ENCODE peak calls at places on chromosomes 7 and 10, in ten cellular contexts. One of them, this sample, is unnamed.

GRCh38 chr7:36506820-36507219 is 117.2 kb downstream of the ANLN start:
- DNase-seq in CD8-positive, alpha-beta memory T cell: no peak
- DNase-seq in pancreas: no peak
- DNase-seq in kidney: no peak
- DNase-seq in IMR-90: peak; percentile 28
- DNase-seq in fibroblast of lung: peak; percentile 59
- DNase-seq in AG04450: no peak
- DNase-seq in WERI-Rb-1: no peak
- DNase-seq in tibial artery: no peak
- DNase-seq in transverse colon: no peak
- DNase-seq in this sample: no peak

GRCh38 chr7:75716992-75717626 is 21.6 kb downstream of the HIP1 start:
- DNase-seq in pancreas: peak; percentile 28
- DNase-seq in fibroblast of lung: peak; percentile 92
- DNase-seq in IMR-90: peak; percentile 83
- DNase-seq in transverse colon: no peak
- DNase-seq in AG04450: no peak
- DNase-seq in tibial artery: no peak
- DNase-seq in WERI-Rb-1: no peak
- DNase-seq in kidney: no peak
- DNase-seq in CD8-positive, alpha-beta memory T cell: no peak
- DNase-seq in this sample: no peak

GRCh38 chr10:46052057-46052790 is 6.2 kb upstream of the MSMB start:
- DNase-seq in transverse colon: no peak
- DNase-seq in IMR-90: no peak
- DNase-seq in tibial artery: no peak
- DNase-seq in AG04450: no peak
- DNase-seq in kidney: no peak
- DNase-seq in CD8-positive, alpha-beta memory T cell: no peak
- DNase-seq in WERI-Rb-1: no peak
- DNase-seq in fibroblast of lung: no peak
- DNase-seq in pancreas: no peak
- DNase-seq in this sample: peak; percentile 77

GRCh38 chr10:126387931-126388911 is at the start of gene ADAM12:
- DNase-seq in pancreas: peak; percentile 66
- DNase-seq in CD8-positive, alpha-beta memory T cell: no peak
- DNase-seq in transverse colon: peak; percentile 21
- DNase-seq in WERI-Rb-1: no peak
- DNase-seq in kidney: peak; percentile 83
- DNase-seq in fibroblast of lung: peak; percentile 82
- DNase-seq in AG04450: no peak
- DNase-seq in tibial artery: no peak
- DNase-seq in IMR-90: peak; percentile 68
- DNase-seq in this sample: peak; percentile 78

GRCh38 chr7:7681191-7681935 is 37.0 kb downstream of the RPA3 start:
- DNase-seq in pancreas: no peak
- DNase-seq in CD8-positive, alpha-beta memory T cell: no peak
- DNase-seq in AG04450: no peak
- DNase-seq in WERI-Rb-1: peak; percentile 57
- DNase-seq in transverse colon: peak; percentile 36
- DNase-seq in IMR-90: peak; percentile 61
- DNase-seq in kidney: no peak
- DNase-seq in fibroblast of lung: peak; percentile 55
- DNase-seq in tibial artery: no peak
- DNase-seq in this sample: peak; percentile 54

GRCh38 chr10:116654816-116655215 is 34.1 kb downstream of the PNLIPRP2 start:
- DNase-seq in IMR-90: no peak
- DNase-seq in tibial artery: no peak
- DNase-seq in fibroblast of lung: no peak
- DNase-seq in AG04450: no peak
- DNase-seq in transverse colon: no peak
- DNase-seq in CD8-positive, alpha-beta memory T cell: no peak
- DNase-seq in pancreas: no peak
- DNase-seq in WERI-Rb-1: peak; percentile 39
- DNase-seq in kidney: no peak
- DNase-seq in this sample: peak; percentile 81

GRCh38 chr7:142796501-142797341 is 26.0 kb downstream of the PRSS2 start:
- DNase-seq in IMR-90: no peak
- DNase-seq in kidney: peak; percentile 80
- DNase-seq in transverse colon: no peak
- DNase-seq in tibial artery: no peak
- DNase-seq in fibroblast of lung: peak; percentile 17
- DNase-seq in CD8-positive, alpha-beta memory T cell: no peak
- DNase-seq in pancreas: peak; percentile 73
- DNase-seq in WERI-Rb-1: no peak
- DNase-seq in AG04450: no peak
- DNase-seq in this sample: peak; percentile 80

GRCh38 chr7:79876769-79877362 is 257.8 kb upstream of the GNAI1 start:
- DNase-seq in transverse colon: no peak
- DNase-seq in AG04450: peak; percentile 92
- DNase-seq in WERI-Rb-1: no peak
- DNase-seq in CD8-positive, alpha-beta memory T cell: no peak
- DNase-seq in pancreas: no peak
- DNase-seq in fibroblast of lung: peak; percentile 91
- DNase-seq in tibial artery: no peak
- DNase-seq in kidney: no peak
- DNase-seq in IMR-90: peak; percentile 99
- DNase-seq in this sample: no peak

GRCh38 chr7:156157409-156158012 is 345.2 kb upstream of the SHH start:
- DNase-seq in AG04450: no peak
- DNase-seq in kidney: peak; percentile 66
- DNase-seq in tibial artery: no peak
- DNase-seq in IMR-90: no peak
- DNase-seq in CD8-positive, alpha-beta memory T cell: no peak
- DNase-seq in WERI-Rb-1: no peak
- DNase-seq in transverse colon: no peak
- DNase-seq in pancreas: no peak
- DNase-seq in fibroblast of lung: no peak
- DNase-seq in this sample: peak; percentile 41

GRCh38 chr7:74464931-74465906 is 11.5 kb downstream of the GTF2IRD1 start:
- DNase-seq in pancreas: no peak
- DNase-seq in WERI-Rb-1: no peak
- DNase-seq in transverse colon: peak; percentile 72
- DNase-seq in AG04450: no peak
- DNase-seq in tibial artery: no peak
- DNase-seq in IMR-90: no peak
- DNase-seq in kidney: no peak
- DNase-seq in CD8-positive, alpha-beta memory T cell: no peak
- DNase-seq in fibroblast of lung: no peak
- DNase-seq in this sample: no peak

GRCh38 chr7:157584420-157584819 is 247.6 kb downstream of the DNAJB6 start:
- DNase-seq in transverse colon: no peak
- DNase-seq in pancreas: no peak
- DNase-seq in fibroblast of lung: no peak
- DNase-seq in IMR-90: no peak
- DNase-seq in kidney: peak; percentile 15
- DNase-seq in WERI-Rb-1: no peak
- DNase-seq in AG04450: no peak
- DNase-seq in tibial artery: peak; percentile 6
- DNase-seq in CD8-positive, alpha-beta memory T cell: no peak
- DNase-seq in this sample: no peak

GRCh38 chr7:104679085-104679484 is 334.9 kb upstream of the KMT2E start:
- DNase-seq in fibroblast of lung: no peak
- DNase-seq in transverse colon: no peak
- DNase-seq in pancreas: no peak
- DNase-seq in AG04450: no peak
- DNase-seq in CD8-positive, alpha-beta memory T cell: no peak
- DNase-seq in IMR-90: no peak
- DNase-seq in WERI-Rb-1: no peak
- DNase-seq in kidney: no peak
- DNase-seq in tibial artery: no peak
- DNase-seq in this sample: no peak

GRCh38 chr7:149320313-149321124 is 58.5 kb downstream of the ZNF783 start:
- DNase-seq in kidney: no peak
- DNase-seq in pancreas: no peak
- DNase-seq in CD8-positive, alpha-beta memory T cell: no peak
- DNase-seq in WERI-Rb-1: no peak
- DNase-seq in fibroblast of lung: no peak
- DNase-seq in tibial artery: no peak
- DNase-seq in transverse colon: no peak
- DNase-seq in IMR-90: no peak
- DNase-seq in AG04450: no peak
- DNase-seq in this sample: no peak
- H3K4me3 ChIP-seq in kidney: no peak overlapping the region
- H3K4me3 ChIP-seq in pancreas: no peak overlapping the region
- H3K4me3 ChIP-seq in CD8-positive, alpha-beta memory T cell: no peak overlapping the region
- H3K4me3 ChIP-seq in WERI-Rb-1: no peak overlapping the region
- H3K4me3 ChIP-seq in fibroblast of lung: no peak overlapping the region
- H3K4me3 ChIP-seq in tibial artery: no peak overlapping the region
- H3K4me3 ChIP-seq in transverse colon: no peak overlapping the region
- H3K4me3 ChIP-seq in IMR-90: peak overlapping the region; percentile 29
- H3K4me3 ChIP-seq in AG04450: no peak overlapping the region
- H3K4me3 ChIP-seq in this sample: no peak overlapping the region

DNA sequence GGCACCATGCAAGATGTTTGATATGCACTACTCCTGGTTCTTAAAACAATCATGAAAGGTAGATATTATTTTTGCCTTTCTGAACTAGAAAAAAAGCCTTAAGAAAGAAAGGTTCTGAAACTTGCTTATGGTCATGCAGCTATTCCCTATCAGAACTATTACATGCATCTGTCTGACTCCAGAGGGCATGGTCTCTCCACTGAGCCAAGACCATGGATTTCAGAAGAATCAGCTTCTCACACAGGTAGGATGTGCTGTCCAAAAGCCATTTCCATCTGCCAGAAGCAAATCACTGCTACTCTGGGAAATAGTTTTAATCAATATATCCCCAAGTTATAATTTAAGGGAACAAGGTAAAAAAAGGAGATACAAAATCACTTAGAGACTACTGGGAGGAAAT is 69.5 kb downstream of the STK17A start:
- DNase-seq in WERI-Rb-1: no peak
- DNase-seq in fibroblast of lung: no peak
- DNase-seq in IMR-90: peak; percentile 40
- DNase-seq in CD8-positive, alpha-beta memory T cell: no peak
- DNase-seq in pancreas: no peak
- DNase-seq in AG04450: no peak
- DNase-seq in tibial artery: no peak
- DNase-seq in transverse colon: no peak
- DNase-seq in kidney: no peak
- DNase-seq in this sample: no peak
- H3K27ac ChIP-seq in WERI-Rb-1: no peak overlapping the region
- H3K27ac ChIP-seq in fibroblast of lung: no peak overlapping the region
- H3K27ac ChIP-seq in IMR-90: peak overlapping the region; percentile 98
- H3K27ac ChIP-seq in CD8-positive, alpha-beta memory T cell: no peak overlapping the region
- H3K27ac ChIP-seq in pancreas: no peak overlapping the region
- H3K27ac ChIP-seq in AG04450: no peak overlapping the region
- H3K27ac ChIP-seq in tibial artery: no peak overlapping the region
- H3K27ac ChIP-seq in transverse colon: peak overlapping the region; percentile 87
- H3K27ac ChIP-seq in kidney: no peak overlapping the region
- H3K27ac ChIP-seq in this sample: no peak overlapping the region

DNA sequence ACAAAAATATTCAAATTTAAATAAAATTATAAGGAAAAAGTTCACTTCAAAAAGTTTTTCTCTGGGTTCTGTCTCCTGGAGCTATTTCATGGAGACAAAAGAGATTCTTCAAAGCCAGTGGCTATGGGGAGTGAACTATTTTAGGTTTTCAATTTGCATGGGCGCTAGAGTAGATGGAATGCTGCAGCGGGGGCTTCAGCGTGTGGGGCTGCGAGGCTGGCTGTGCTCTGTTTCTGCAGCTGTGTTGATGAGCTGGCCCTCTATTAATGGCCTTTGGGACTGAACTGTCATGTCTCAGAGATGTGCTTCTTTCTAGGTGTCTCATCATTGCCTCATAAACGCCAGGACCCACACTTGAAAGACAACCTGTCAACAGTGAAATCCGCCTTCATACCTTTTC is 108.4 kb upstream of the NPY start:
- DNase-seq in transverse colon: no peak
- DNase-seq in IMR-90: no peak
- DNase-seq in WERI-Rb-1: no peak
- DNase-seq in CD8-positive, alpha-beta memory T cell: no peak
- DNase-seq in fibroblast of lung: no peak
- DNase-seq in tibial artery: no peak
- DNase-seq in pancreas: no peak
- DNase-seq in AG04450: no peak
- DNase-seq in kidney: no peak
- DNase-seq in this sample: no peak
- H3K4me3 ChIP-seq in transverse colon: no peak overlapping the region
- H3K4me3 ChIP-seq in IMR-90: no peak overlapping the region
- H3K4me3 ChIP-seq in WERI-Rb-1: no peak overlapping the region
- H3K4me3 ChIP-seq in CD8-positive, alpha-beta memory T cell: no peak overlapping the region
- H3K4me3 ChIP-seq in fibroblast of lung: no peak overlapping the region
- H3K4me3 ChIP-seq in tibial artery: no peak overlapping the region
- H3K4me3 ChIP-seq in pancreas: no peak overlapping the region
- H3K4me3 ChIP-seq in AG04450: no peak overlapping the region
- H3K4me3 ChIP-seq in kidney: no peak overlapping the region
- H3K4me3 ChIP-seq in this sample: no peak overlapping the region

GRCh38 chr7:51316262-51316665 is 345 bp downstream of the COBL start:
- DNase-seq in tibial artery: no peak
- DNase-seq in IMR-90: no peak
- DNase-seq in fibroblast of lung: no peak
- DNase-seq in transverse colon: peak; percentile 55
- DNase-seq in AG04450: no peak
- DNase-seq in pancreas: peak; percentile 84
- DNase-seq in CD8-positive, alpha-beta memory T cell: no peak
- DNase-seq in kidney: peak; percentile 86
- DNase-seq in WERI-Rb-1: peak; percentile 55
- DNase-seq in this sample: peak; percentile 83

GRCh38 chr7:51316666-51317581 is at the start of gene COBL:
- DNase-seq in tibial artery: no peak
- DNase-seq in transverse colon: peak; percentile 54
- DNase-seq in kidney: peak; percentile 85
- DNase-seq in IMR-90: no peak
- DNase-seq in AG04450: no peak
- DNase-seq in CD8-positive, alpha-beta memory T cell: no peak
- DNase-seq in fibroblast of lung: peak; percentile 8
- DNase-seq in pancreas: peak; percentile 77
- DNase-seq in WERI-Rb-1: peak; percentile 81
- DNase-seq in this sample: peak; percentile 89

GRCh38 chr7:51317582-51317910 is 937 bp upstream of the COBL start:
- DNase-seq in WERI-Rb-1: no peak
- DNase-seq in transverse colon: no peak
- DNase-seq in fibroblast of lung: no peak
- DNase-seq in AG04450: no peak
- DNase-seq in CD8-positive, alpha-beta memory T cell: no peak
- DNase-seq in tibial artery: no peak
- DNase-seq in pancreas: no peak
- DNase-seq in IMR-90: no peak
- DNase-seq in kidney: no peak
- DNase-seq in this sample: peak; percentile 71

GRCh38 chr7:51318886-51319579 is 2.4 kb upstream of the COBL start:
- DNase-seq in AG04450: no peak
- DNase-seq in tibial artery: no peak
- DNase-seq in fibroblast of lung: no peak
- DNase-seq in pancreas: no peak
- DNase-seq in IMR-90: no peak
- DNase-seq in WERI-Rb-1: no peak
- DNase-seq in CD8-positive, alpha-beta memory T cell: no peak
- DNase-seq in transverse colon: peak; percentile 43
- DNase-seq in kidney: no peak
- DNase-seq in this sample: peak; percentile 67

GRCh38 chr7:51318001-51318400 is 1.4 kb upstream of the COBL start:
- DNase-seq in AG04450: no peak
- DNase-seq in WERI-Rb-1: no peak
- DNase-seq in transverse colon: no peak
- DNase-seq in fibroblast of lung: no peak
- DNase-seq in pancreas: no peak
- DNase-seq in kidney: no peak
- DNase-seq in CD8-positive, alpha-beta memory T cell: no peak
- DNase-seq in tibial artery: no peak
- DNase-seq in IMR-90: no peak
- DNase-seq in this sample: no peak
- H3K27ac ChIP-seq in AG04450: no peak overlapping the region
- H3K27ac ChIP-seq in WERI-Rb-1: peak overlapping the region; percentile 95
- H3K27ac ChIP-seq in transverse colon: peak overlapping the region; percentile 88
- H3K27ac ChIP-seq in fibroblast of lung: no peak overlapping the region
- H3K27ac ChIP-seq in pancreas: peak overlapping the region; percentile 74
- H3K27ac ChIP-seq in kidney: no peak overlapping the region
- H3K27ac ChIP-seq in CD8-positive, alpha-beta memory T cell: no peak overlapping the region
- H3K27ac ChIP-seq in tibial artery: no peak overlapping the region
- H3K27ac ChIP-seq in IMR-90: no peak overlapping the region
- H3K27ac ChIP-seq in this sample: no peak overlapping the region

GRCh38 chr7:121960678-121961461 is 87.9 kb downstream of the PTPRZ1 start:
- DNase-seq in WERI-Rb-1: peak; percentile 16
- DNase-seq in CD8-positive, alpha-beta memory T cell: no peak
- DNase-seq in pancreas: no peak
- DNase-seq in AG04450: peak; percentile 26
- DNase-seq in fibroblast of lung: peak; percentile 91
- DNase-seq in kidney: no peak
- DNase-seq in transverse colon: no peak
- DNase-seq in IMR-90: peak; percentile 87
- DNase-seq in tibial artery: no peak
- DNase-seq in this sample: peak; percentile 51
- H3K4me3 ChIP-seq in WERI-Rb-1: no peak overlapping the region
- H3K4me3 ChIP-seq in CD8-positive, alpha-beta memory T cell: no peak overlapping the region
- H3K4me3 ChIP-seq in pancreas: no peak overlapping the region
- H3K4me3 ChIP-seq in AG04450: no peak overlapping the region
- H3K4me3 ChIP-seq in fibroblast of lung: no peak overlapping the region
- H3K4me3 ChIP-seq in kidney: no peak overlapping the region
- H3K4me3 ChIP-seq in transverse colon: no peak overlapping the region
- H3K4me3 ChIP-seq in IMR-90: no peak overlapping the region
- H3K4me3 ChIP-seq in tibial artery: no peak overlapping the region
- H3K4me3 ChIP-seq in this sample: no peak overlapping the region